ENCODE peak calls at places on chromosomes 4 and X, in seven cellular contexts. Q is PC-3; L is left colon; D is T-helper 9 cell; C is stimulated activated CD4-positive, alpha-beta T cell treated with anti-CD3 and anti-CD28 coated beads, Interleukin-4, amount 100 ng/mL, for 48 hours; O is D341Med; R is astrocyte. N is an unnamed sample.

GRCh38 chr4:76546282-76547166 is 111.5 kb downstream of the SHROOM3 start:
- DNase-seq in Q (peak; percentile 82), L (no peak), D (no peak), C (no peak), O (no peak), R (peak; percentile 93), N (no peak)

GRCh38 chr4:55398461-55398860 is 2.7 kb downstream of the TMEM165 start:
- DNase-seq in Q (peak; percentile 74), L (no peak), D (no peak), C (no peak), O (no peak), R (peak; percentile 32), N (no peak)

GRCh38 chrX:71111141-71111843 is at the start of gene IL2RG:
- DNase-seq in Q (peak; percentile 7), L (peak; percentile 64), D (peak; percentile 72), C (peak; percentile 39), O (no peak), R (no peak), N (no peak)

GRCh38 chr4:183797041-183797444 is 108.1 kb upstream of the STOX2 start:
- DNase-seq in Q (no peak), L (no peak), D (no peak), C (no peak), O (no peak), R (no peak), N (peak; percentile 38)

GRCh38 chrX:27917713-27918500 is 63.3 kb downstream of the DCAF8L1 start:
- DNase-seq in Q (no peak), L (no peak), D (no peak), C (no peak), O (no peak), R (no peak), N (no peak)

GRCh38 chrX:131577999-131578734 is 34.3 kb downstream of the OR13H1 start:
- DNase-seq in Q (no peak), L (no peak), D (no peak), C (no peak), O (no peak), R (no peak), N (no peak)

GRCh38 chrX:103063918-103064434 is at the start of gene BEX1:
- DNase-seq in Q (no peak), L (no peak), D (no peak), C (no peak), O (peak; percentile 87), R (peak; percentile 28), N (no peak)

GRCh38 chr4:81452452-81453011 is 19.2 kb downstream of the RASGEF1B start:
- DNase-seq in Q (peak; percentile 76), L (no peak), D (no peak), C (no peak), O (no peak), R (peak; percentile 2), N (no peak)

GRCh38 chrX:100408643-100409315 is 1.3 kb downstream of the PCDH19 start:
- DNase-seq in Q (no peak), L (no peak), D (no peak), C (no peak), O (peak; percentile 34), R (no peak), N (no peak)

GRCh38 chr4:113893546-113893945 is 85.9 kb downstream of the ARSJ start:
- DNase-seq in Q (peak; percentile 29), L (no peak), D (no peak), C (no peak), O (no peak), R (no peak), N (no peak)

GRCh38 chrX:109596015-109596414 is 29.0 kb downstream of the KCNE5 start:
- DNase-seq in Q (peak; percentile 48), L (no peak), D (no peak), C (no peak), O (no peak), R (no peak), N (no peak)

GRCh38 chr4:76989391-76990061 is 40.0 kb downstream of the SEPTIN11 start:
- DNase-seq in Q (no peak), L (peak; percentile 49), D (peak; percentile 46), C (peak; percentile 9), O (no peak), R (no peak), N (no peak)

GRCh38 chrX:16119353-16120220 is 3.8 kb upstream of the GRPR start:
- DNase-seq in Q (no peak), L (no peak), D (no peak), C (no peak), O (no peak), R (no peak), N (no peak)

GRCh38 chrX:17922303-17922702 is 61.2 kb upstream of the RAI2 start:
- DNase-seq in Q (no peak), L (no peak), D (no peak), C (no peak), O (no peak), R (no peak), N (no peak)

GRCh38 chr4:85734446-85734845 is 259.5 kb downstream of the ARHGAP24 start:
- DNase-seq in Q (peak; percentile 14), L (no peak), D (no peak), C (no peak), O (no peak), R (peak; percentile 25), N (no peak)

GRCh38 chr4:139988863-139989765 is 164.9 kb downstream of the MAML3 start:
- DNase-seq in Q (peak; percentile 94), L (peak; percentile 34), D (no peak), C (peak; percentile 21), O (no peak), R (peak; percentile 98), N (no peak)

GRCh38 chr4:156638925-156639605 is 332.5 kb downstream of the PDGFC start:
- DNase-seq in Q (peak; percentile 33), L (no peak), D (no peak), C (no peak), O (no peak), R (peak; percentile 91), N (no peak)

GRCh38 chrX:46978341-46979291 is 66.4 kb downstream of the JADE3 start:
- DNase-seq in Q (peak; percentile 84), L (peak; percentile 56), D (peak; percentile 69), C (peak; percentile 76), O (peak; percentile 54), R (peak; percentile 39), N (peak; percentile 91)

GRCh38 chr4:498328-498919 is 532 bp downstream of the ZNF721 start:
- DNase-seq in Q (no peak), L (no peak), D (no peak), C (no peak), O (no peak), R (peak; percentile 6), N (no peak)

GRCh38 chrX:153600032-153600373 is 1.1 kb upstream of the CCNQ start:
- DNase-seq in Q (no peak), L (no peak), D (no peak), C (no peak), O (no peak), R (no peak), N (no peak)

GRCh38 chr4:147683172-147683571 is 791 bp downstream of the PRMT9 start:
- DNase-seq in Q (peak; percentile 8), L (no peak), D (no peak), C (no peak), O (peak; percentile 41), R (no peak), N (no peak)